ENCODE peak calls at places on chromosomes 7 and 10, in five cellular contexts. T is upper lobe of left lung, E is IMR-90, Y is heart right ventricle, S is A549. P is an unnamed sample.

GRCh38 chr10:6924166-6924565 is 344.1 kb upstream of the PRKCQ start:
- DNase-seq in E (peak; percentile 18), S (peak; percentile 17), Y (no peak), T (no peak), P (no peak)

GRCh38 chr7:46034056-46034768 is 113.1 kb upstream of the IGFBP3 start:
- DNase-seq in T (no peak), S (no peak), Y (no peak), E (peak; percentile 79), P (no peak)

GRCh38 chr7:155861480-155861868 is 49.2 kb upstream of the SHH start:
- DNase-seq in E (no peak), T (no peak), Y (no peak), S (peak; percentile 42), P (no peak)

GRCh38 chr7:30119890-30120577 is 14.8 kb upstream of the MTURN start:
- DNase-seq in Y (no peak), S (no peak), E (no peak), T (no peak), P (no peak)

GRCh38 chr7:148982596-148983219 is 45.6 kb downstream of the PDIA4 start:
- DNase-seq in S (peak; percentile 44), Y (no peak), E (peak; percentile 53), T (no peak), P (no peak)

GRCh38 chr10:34121974-34122282 is 693.2 kb downstream of the PARD3 start:
- DNase-seq in Y (no peak), E (peak; percentile 71), S (no peak), T (no peak), P (no peak)

GRCh38 chr10:6141296-6142151 is 52.7 kb downstream of the RBM17 start:
- DNase-seq in Y (no peak), T (peak; percentile 39), E (peak; percentile 92), S (no peak), P (no peak)

GRCh38 chr10:100338434-100339036 is 8.5 kb upstream of the SCD start:
- DNase-seq in T (no peak), S (peak; percentile 64), E (peak; percentile 45), Y (peak; percentile 75), P (peak; percentile 85)

GRCh38 chr10:86211691-86212390 is 154.8 kb downstream of the GRID1 start:
- DNase-seq in Y (no peak), S (no peak), T (no peak), E (no peak), P (no peak)

GRCh38 chr10:98302711-98303365 is 34.8 kb upstream of the LOXL4 start:
- DNase-seq in T (no peak), Y (no peak), S (no peak), E (no peak), P (no peak)

GRCh38 chr7:1668486-1668931 is 1.6 kb upstream of the ELFN1 start:
- DNase-seq in E (no peak), Y (peak; percentile 49), S (peak; percentile 76), T (peak; percentile 80), P (no peak)

GRCh38 chr7:92246363-92247101 is 758 bp downstream of the ANKIB1 start:
- DNase-seq in T (no peak), Y (no peak), E (peak; percentile 18), S (peak; percentile 14), P (peak; percentile 25)

GRCh38 chr7:26306770-26307169 is 15.1 kb downstream of the SNX10 start:
- DNase-seq in T (no peak), S (no peak), Y (no peak), E (no peak), P (no peak)

GRCh38 chr7:18499407-18500197 is 4.1 kb downstream of the HDAC9 start:
- DNase-seq in Y (no peak), S (no peak), E (no peak), T (no peak), P (no peak)

GRCh38 chr7:142303650-142304049 is 45.8 kb upstream of the PRSS58 start:
- DNase-seq in Y (no peak), S (peak; percentile 33), T (no peak), E (no peak), P (peak; percentile 48)

GRCh38 chr10:88661577-88661976 is 2.7 kb upstream of the LIPF start:
- DNase-seq in E (no peak), S (no peak), T (no peak), Y (no peak), P (no peak)

GRCh38 chr10:27607591-27607990 is 103.5 kb downstream of the RAB18 start:
- DNase-seq in S (no peak), E (no peak), T (no peak), Y (no peak), P (no peak)

GRCh38 chr10:100984670-100985177 is 2.6 kb downstream of the MRPL43 start:
- DNase-seq in E (no peak), T (no peak), Y (no peak), S (no peak), P (no peak)

GRCh38 chr10:47024046-47024322 is 112.8 kb downstream of the PTPN20 start:
- DNase-seq in E (no peak), Y (no peak), T (no peak), S (no peak), P (no peak)
- TF ChIP-seq CTCF in E (no peak), Y (no peak), T (no peak), S (no peak), P (no peak)

GRCh38 chr10:49281461-49281860 is 17.5 kb upstream of the C10orf71 start:
- DNase-seq in Y (no peak), T (no peak), E (no peak), S (no peak), P (peak; percentile 53)
- TF ChIP-seq CTCF in Y (no peak), T (no peak), E (no peak), S (no peak), P (peak; percentile 77)

DNA sequence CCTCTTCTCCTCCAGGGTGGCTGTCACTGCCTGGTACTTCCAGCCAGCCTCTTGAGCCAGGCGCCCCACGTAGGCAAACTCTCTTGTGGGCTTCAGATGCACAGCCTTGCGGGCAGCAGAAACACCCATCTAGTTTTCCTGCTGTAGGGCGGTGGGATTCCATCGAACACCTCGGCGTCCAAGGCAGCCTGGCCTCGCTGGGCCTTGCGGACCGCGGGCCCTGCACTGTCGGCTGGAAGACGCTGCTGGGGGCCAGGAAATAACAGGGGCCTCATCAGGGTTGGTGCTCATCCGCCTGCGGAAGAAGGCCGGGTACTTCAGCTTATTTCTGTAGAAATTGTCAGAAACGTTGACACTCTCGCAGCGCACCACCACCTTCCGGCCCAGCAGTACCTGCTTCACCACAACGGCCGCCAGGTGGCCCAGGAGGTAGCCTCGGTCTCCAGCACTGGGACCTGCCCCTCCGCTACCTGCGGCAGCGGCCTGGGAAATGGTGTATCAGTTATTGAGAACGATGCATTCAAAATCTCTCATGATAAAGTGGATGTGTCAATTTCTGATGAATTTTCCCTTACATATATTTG is 61.1 kb downstream of the WDFY4 start:
- DNase-seq in T (peak; percentile 67), S (no peak), E (no peak), Y (no peak), P (peak; percentile 17)
- TF ChIP-seq CTCF in T (no peak), S (no peak), E (no peak), Y (no peak), P (peak; percentile 33)

GRCh38 chr7:99625321-99625720 is 8.6 kb downstream of the ZSCAN25 start:
- DNase-seq in E (no peak), T (no peak), Y (no peak), S (no peak), P (no peak)

GRCh38 chr7:99627513-99627912 is 10.8 kb downstream of the ZSCAN25 start:
- DNase-seq in T (no peak), E (no peak), S (no peak), Y (no peak), P (no peak)

GRCh38 chr7:99626661-99627060 is 9.9 kb downstream of the ZSCAN25 start:
- DNase-seq in Y (no peak), T (no peak), E (no peak), S (no peak), P (no peak)

GRCh38 chr7:99624487-99624886 is 7.7 kb downstream of the ZSCAN25 start:
- DNase-seq in T (peak; percentile 48), E (no peak), Y (no peak), S (no peak), P (no peak)

GRCh38 chr7:99625961-99626360 is 9.2 kb downstream of the ZSCAN25 start:
- DNase-seq in E (no peak), T (no peak), Y (no peak), S (no peak), P (no peak)
- TF ChIP-seq CTCF in E (no peak), T (no peak), Y (no peak), S (no peak), P (peak; percentile 23)

DNA sequence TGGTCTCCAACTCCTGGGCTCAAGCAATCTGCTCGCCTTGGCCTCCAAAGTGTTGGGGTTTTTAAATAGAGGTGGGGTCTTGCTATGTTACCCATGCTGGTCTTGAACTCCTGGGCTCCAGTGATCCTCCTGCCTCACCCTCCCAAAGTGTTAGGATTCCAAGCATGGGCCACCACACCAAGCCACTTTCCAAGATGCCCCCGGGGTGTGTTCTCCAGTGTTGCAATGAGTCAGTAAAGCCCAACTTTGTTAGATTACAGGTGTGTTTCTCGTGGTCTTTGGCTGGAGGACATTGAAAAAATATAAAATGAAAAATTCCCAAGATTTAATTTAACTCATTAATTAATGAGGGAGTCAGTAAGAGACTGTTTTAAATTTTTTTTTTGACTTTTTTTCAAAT is 29.2 kb downstream of the TACR2 start:
- DNase-seq in E (no peak), T (no peak), Y (no peak), S (no peak), P (no peak)
- TF ChIP-seq CTCF in E (no peak), T (no peak), Y (no peak), S (no peak), P (no peak)

GRCh38 chr10:133353202-133353959 is 4.4 kb downstream of the FUOM start:
- DNase-seq in Y (no peak), T (peak; percentile 65), S (no peak), E (no peak), P (no peak)
- TF ChIP-seq CTCF in Y (no peak), T (no peak), S (no peak), E (no peak), P (no peak)

GRCh38 chr10:119619215-119619614 is 22.5 kb upstream of the TIAL1 start:
- DNase-seq in T (no peak), E (no peak), Y (no peak), S (no peak), P (no peak)

GRCh38 chr10:119620241-119620753 is 23.5 kb upstream of the TIAL1 start:
- DNase-seq in T (no peak), Y (no peak), E (peak; percentile 56), S (no peak), P (no peak)

GRCh38 chr10:119614686-119615085 is 17.9 kb upstream of the TIAL1 start:
- DNase-seq in T (no peak), Y (no peak), E (no peak), S (no peak), P (no peak)

GRCh38 chr10:119620771-119621384 is 24.1 kb upstream of the TIAL1 start:
- DNase-seq in T (no peak), Y (no peak), S (no peak), E (no peak), P (peak; percentile 25)

GRCh38 chr10:119616879-119617580 is 20.3 kb upstream of the TIAL1 start:
- DNase-seq in Y (peak; percentile 39), T (no peak), E (no peak), S (peak; percentile 32), P (peak; percentile 14)
- TF ChIP-seq CTCF in Y (no peak), T (no peak), E (peak; percentile 24), S (peak; percentile 23), P (no peak)

DNA sequence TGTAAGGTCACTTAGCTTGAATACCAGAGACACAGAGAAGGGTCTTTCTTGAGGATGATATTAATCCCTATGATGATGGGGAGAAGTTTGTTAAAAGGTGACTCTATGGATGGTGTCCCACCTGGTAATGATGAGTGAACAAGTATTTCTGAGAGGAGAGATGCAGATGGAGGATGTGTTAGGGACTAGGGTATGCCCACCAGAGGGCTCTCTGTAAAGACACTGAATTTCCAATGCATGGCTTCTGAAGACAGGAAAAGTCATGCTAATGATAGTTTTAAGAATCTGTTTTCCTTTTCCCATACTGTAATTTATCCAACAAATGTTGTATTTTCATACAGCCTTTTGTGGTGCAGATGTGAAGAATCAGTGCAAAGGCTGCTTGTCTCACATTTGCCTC is 1250.9 kb upstream of the CELF2 start:
- DNase-seq in E (no peak), S (no peak), Y (no peak), T (no peak), P (no peak)
- TF ChIP-seq CTCF in E (no peak), S (no peak), Y (no peak), T (no peak), P (no peak)

P was measured in endothelial cell.